ENCODE peak calls at places on chromosome 9, in eight cellular contexts. W, F, U, P, S, X, L and Q are unnamed samples.

GRCh38 chr9:8845808-8846207 is 1046.2 kb upstream of the DMAC1 start:
- DNase-seq in U (no peak), S (no peak), W (no peak), F (no peak), P (no peak), X (no peak), L (no peak), Q (no peak)

GRCh38 chr9:133460405-133461175 is 812 bp downstream of the CACFD1 start:
- DNase-seq in P (no peak), S (no peak), X (peak; percentile 28), F (peak; percentile 76), U (no peak), W (peak; percentile 15), L (peak; percentile 95), Q (peak; percentile 44)

GRCh38 chr9:128011071-128011817 is 30.5 kb upstream of the EEIG1 start:
- DNase-seq in P (peak; percentile 44), X (peak; percentile 19), S (no peak), W (peak; percentile 26), F (no peak), L (no peak), U (no peak), Q (no peak)

GRCh38 chr9:18753904-18754303 is 279.1 kb downstream of the SAXO1 start:
- DNase-seq in L (no peak), S (no peak), P (no peak), U (no peak), W (no peak), X (no peak), F (no peak), Q (no peak)

GRCh38 chr9:89529243-89530030 is 31.5 kb upstream of the SEMA4D start:
- DNase-seq in L (no peak), P (peak; percentile 47), U (no peak), W (no peak), X (no peak), S (no peak), F (no peak), Q (no peak)

GRCh38 chr9:121399126-121399882 is 29.3 kb upstream of the STOM start:
- DNase-seq in P (no peak), W (no peak), L (no peak), X (no peak), F (no peak), U (no peak), S (no peak), Q (no peak)

GRCh38 chr9:121200346-121200745 is 1.3 kb downstream of the RAB14 start:
- DNase-seq in P (no peak), W (no peak), U (no peak), F (no peak), L (no peak), X (no peak), S (no peak), Q (no peak)

GRCh38 chr9:86993830-86994229 is 46.5 kb upstream of the GAS1 start:
- DNase-seq in W (no peak), U (no peak), L (no peak), F (no peak), P (no peak), X (no peak), S (no peak), Q (no peak)

GRCh38 chr9:89029788-89030187 is 38.5 kb downstream of the S1PR3 start:
- DNase-seq in S (no peak), P (no peak), W (no peak), U (no peak), L (no peak), X (no peak), F (no peak), Q (no peak)

GRCh38 chr9:114224247-114224610 is 68.9 kb downstream of the COL27A1 start:
- DNase-seq in X (peak; percentile 91), P (no peak), F (no peak), L (no peak), S (no peak), U (no peak), W (no peak), Q (no peak)

GRCh38 chr9:84266087-84266561 is 74.4 kb downstream of the SLC28A3 start:
- DNase-seq in U (peak; percentile 61), P (no peak), L (no peak), X (no peak), S (no peak), W (no peak), F (peak; percentile 27), Q (no peak)

GRCh38 chr9:69371001-69371400 is 46.0 kb downstream of the ENTREP1 start:
- DNase-seq in U (no peak), S (no peak), F (no peak), P (no peak), W (peak; percentile 38), X (no peak), L (no peak), Q (no peak)

GRCh38 chr9:73081979-73082657 is 69.5 kb upstream of the ANXA1 start:
- DNase-seq in U (no peak), L (peak; percentile 20), W (peak; percentile 78), P (no peak), X (peak; percentile 43), F (peak; percentile 55), S (no peak), Q (no peak)

GRCh38 chr9:21856301-21857094 is 54.1 kb downstream of the MTAP start:
- DNase-seq in X (peak; percentile 55), S (no peak), W (peak; percentile 45), L (no peak), U (no peak), F (no peak), P (no peak), Q (no peak)

GRCh38 chr9:12716823-12717222 is 23.6 kb downstream of the TYRP1 start:
- DNase-seq in P (no peak), S (no peak), U (no peak), X (peak; percentile 29), W (no peak), L (no peak), F (no peak), Q (no peak)

GRCh38 chr9:105053209-105053652 is 125.3 kb upstream of the ABCA1 start:
- DNase-seq in U (peak; percentile 87), L (no peak), S (no peak), P (peak; percentile 70), W (peak; percentile 90), X (peak; percentile 37), F (no peak), Q (no peak)

GRCh38 chr9:114098021-114098659 is 952 bp downstream of the KIF12 start:
- DNase-seq in L (peak; percentile 57), U (no peak), X (peak; percentile 39), F (no peak), S (no peak), P (no peak), W (no peak), Q (no peak)

GRCh38 chr9:126334626-126335621 is 8.3 kb downstream of the MVB12B start:
- DNase-seq in F (peak; percentile 13), S (no peak), U (no peak), P (no peak), L (no peak), W (peak; percentile 59), X (no peak), Q (no peak)

GRCh38 chr9:113929634-113930092 is 53.6 kb downstream of the ZNF618 start:
- DNase-seq in W (peak; percentile 80), X (peak; percentile 75), U (no peak), P (no peak), L (no peak), F (no peak), S (no peak), Q (no peak)

GRCh38 chr9:33329996-33330395 is 39.7 kb downstream of the NFX1 start:
- DNase-seq in P (no peak), L (no peak), U (no peak), W (peak; percentile 79), X (peak; percentile 83), F (no peak), S (no peak), Q (no peak)

GRCh38 chr9:81689343-81690175 is at the start of gene TLE1:
- DNase-seq in X (peak; percentile 97), S (peak; percentile 99), L (peak; percentile 98), F (peak; percentile 71), P (peak; percentile 52), U (peak; percentile 98), W (peak; percentile 100), Q (peak; percentile 39)

DNA sequence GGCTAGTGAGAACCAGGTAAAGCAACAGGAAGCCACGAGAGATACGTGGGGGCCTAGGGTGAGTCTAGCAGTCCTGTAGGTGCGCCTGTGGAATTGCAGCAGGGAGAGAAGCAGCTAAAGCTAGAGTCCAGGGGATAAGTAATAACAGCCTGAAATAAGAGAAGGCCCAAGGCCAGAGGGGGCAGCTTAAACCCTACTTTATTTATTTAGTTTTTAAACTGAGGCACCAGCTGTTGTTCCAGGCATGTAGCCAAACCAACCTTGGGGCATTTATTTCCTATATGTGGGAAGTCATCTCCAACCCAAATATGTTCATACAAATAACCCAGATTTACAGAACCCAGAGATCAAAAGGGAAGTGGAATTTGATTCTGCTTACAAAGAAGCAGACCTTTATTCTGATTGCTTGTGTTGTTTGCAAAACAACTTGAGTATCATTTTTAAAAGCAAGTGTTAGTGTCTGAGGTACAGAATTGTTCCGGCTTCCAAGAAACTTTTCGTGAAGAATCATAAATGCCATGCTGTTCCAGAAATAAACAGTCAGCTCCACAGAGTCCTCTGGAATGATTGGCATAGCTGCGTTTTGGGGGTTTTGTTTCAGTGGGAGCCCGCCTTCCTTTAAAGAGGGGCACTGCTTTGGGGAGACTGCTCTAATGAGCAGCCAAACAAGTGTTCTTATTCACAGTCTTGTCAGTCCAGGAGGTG is 93.3 kb downstream of the GLDC start:
- DNase-seq in P (no peak), S (no peak), W (peak; percentile 83), U (no peak), X (peak; percentile 47), F (no peak), L (no peak), Q (no peak)
- TF ChIP-seq CTCF in P (no peak), S (no peak), W (peak; percentile 54), U (peak; percentile 6), X (no peak), F (no peak), L (no peak), Q (no peak)

GRCh38 chr9:17694336-17694735 is 115.5 kb downstream of the SH3GL2 start:
- DNase-seq in P (no peak), U (no peak), F (no peak), X (no peak), L (no peak), S (no peak), W (no peak), Q (no peak)

GRCh38 chr9:17699615-17700315 is 120.9 kb downstream of the SH3GL2 start:
- DNase-seq in S (no peak), W (no peak), U (no peak), P (no peak), L (no peak), X (no peak), F (no peak), Q (no peak)

GRCh38 chr9:17695482-17695881 is 116.6 kb downstream of the SH3GL2 start:
- DNase-seq in X (no peak), L (no peak), U (no peak), F (no peak), P (no peak), S (no peak), W (no peak), Q (no peak)
- TF ChIP-seq CTCF in X (no peak), L (no peak), U (no peak), F (no peak), P (no peak), S (no peak), W (no peak), Q (no peak)

GRCh38 chr9:111375817-111376564 is 46.0 kb upstream of the OR2K2 start:
- DNase-seq in W (peak; percentile 48), F (no peak), U (no peak), X (peak; percentile 62), L (no peak), S (no peak), P (no peak), Q (no peak)
- TF ChIP-seq CTCF in W (no peak), F (no peak), U (no peak), X (no peak), L (no peak), S (no peak), P (no peak), Q (no peak)

GRCh38 chr9:5042661-5043178 is 57.6 kb downstream of the JAK2 start:
- DNase-seq in X (no peak), L (peak; percentile 20), F (no peak), U (no peak), P (no peak), S (no peak), W (no peak), Q (no peak)
- TF ChIP-seq CTCF in X (no peak), L (no peak), F (no peak), U (no peak), P (no peak), S (no peak), W (no peak), Q (no peak)